ENCODE peak calls at places on chromosomes 11 and 22, in nine cellular contexts. P is astrocyte of the spinal cord; G is suprapubic skin; T is endothelial cell; C is CD8-positive, alpha-beta T cell; E is bronchial epithelial cell; K is K562; O is MM.1S; X is spleen. N is an unnamed sample.

GRCh38 chr11:119380816-119381185 is 689 bp downstream of the USP2 start:
- DNase-seq in T (no peak), E (no peak), K (peak; percentile 57), X (no peak), G (no peak), P (no peak), C (no peak), O (no peak), N (no peak)

GRCh38 chr11:37712246-37712645 is 1114.2 kb upstream of the RAG2 start:
- DNase-seq in P (peak; percentile 25), C (no peak), X (no peak), K (no peak), E (peak; percentile 5), T (no peak), G (no peak), O (peak; percentile 24), N (no peak)

GRCh38 chr22:23178512-23179254 is 1.6 kb upstream of the BCR start:
- DNase-seq in T (peak; percentile 81), G (no peak), K (peak; percentile 98), E (peak; percentile 38), C (peak; percentile 56), O (peak; percentile 67), X (peak; percentile 91), P (peak; percentile 48), N (no peak)

GRCh38 chr11:65657426-65657825 is 5.3 kb downstream of the RELA start:
- DNase-seq in C (no peak), X (peak; percentile 71), O (no peak), P (no peak), G (no peak), T (no peak), E (no peak), K (no peak), N (no peak)

GRCh38 chr11:92776676-92777075 is 192.8 kb upstream of the MTNR1B start:
- DNase-seq in P (peak; percentile 24), O (no peak), T (no peak), E (no peak), G (no peak), X (no peak), C (no peak), K (no peak), N (no peak)

GRCh38 chr22:37394341-37394740 is 32.9 kb downstream of the ELFN2 start:
- DNase-seq in E (no peak), T (no peak), K (peak; percentile 3), P (no peak), G (no peak), O (no peak), C (no peak), X (no peak), N (no peak)

GRCh38 chr11:66641834-66642233 is 3.3 kb downstream of the RBM4 start:
- DNase-seq in T (no peak), P (no peak), C (no peak), O (no peak), K (no peak), G (no peak), E (no peak), X (no peak), N (no peak)

GRCh38 chr11:26730711-26731460 is 9.0 kb upstream of the SLC5A12 start:
- DNase-seq in O (no peak), T (no peak), K (no peak), G (no peak), X (no peak), P (peak; percentile 10), E (peak; percentile 11), C (no peak), N (no peak)

GRCh38 chr22:28247667-28248363 is 328.8 kb upstream of the PITPNB start:
- DNase-seq in K (peak; percentile 52), P (no peak), C (no peak), O (no peak), T (no peak), G (no peak), E (no peak), X (no peak), N (no peak)

GRCh38 chr22:22787805-22788459 is 99.7 kb upstream of the IGLL5 start:
- DNase-seq in T (peak; percentile 78), K (peak; percentile 98), P (peak; percentile 11), E (peak; percentile 29), O (peak; percentile 54), X (peak; percentile 86), G (no peak), C (peak; percentile 68), N (no peak)

GRCh38 chr22:19761500-19762314 is 1.1 kb downstream of the TBX1 start:
- DNase-seq in P (no peak), E (peak; percentile 31), X (no peak), T (no peak), O (no peak), G (no peak), K (peak; percentile 70), C (peak; percentile 14), N (no peak)

GRCh38 chr11:69862797-69863543 is 43.8 kb upstream of the FGF3 start:
- DNase-seq in O (no peak), P (no peak), X (no peak), C (no peak), G (peak; percentile 54), T (no peak), E (no peak), K (no peak), N (no peak)

GRCh38 chr22:36737776-36738175 is 34.2 kb upstream of the CACNG2 start:
- DNase-seq in C (no peak), O (no peak), E (peak; percentile 6), P (no peak), K (no peak), G (peak; percentile 77), T (no peak), X (peak; percentile 77), N (no peak)

GRCh38 chr22:32634424-32634981 is 159.9 kb downstream of the FBXO7 start:
- DNase-seq in G (no peak), X (no peak), P (no peak), T (no peak), O (no peak), C (no peak), K (no peak), E (no peak), N (no peak)

GRCh38 chr11:126391970-126392637 is 36.6 kb downstream of the ST3GAL4 start:
- DNase-seq in X (peak; percentile 78), P (no peak), O (no peak), T (no peak), K (peak; percentile 50), E (peak; percentile 91), C (no peak), G (no peak), N (no peak)

GRCh38 chr22:37546436-37547248 is 13.6 kb upstream of the CDC42EP1 start:
- DNase-seq in C (no peak), K (no peak), E (no peak), P (peak; percentile 87), O (no peak), X (no peak), T (no peak), G (no peak), N (no peak)

GRCh38 chr11:67179892-67180490 is 60.9 kb downstream of the KDM2A start:
- DNase-seq in X (no peak), C (no peak), G (no peak), O (no peak), K (no peak), T (no peak), P (peak; percentile 42), E (no peak), N (no peak)

GRCh38 chr22:30308518-30309230 is 18.1 kb downstream of the TBC1D10A start:
- DNase-seq in X (no peak), G (no peak), K (peak; percentile 20), O (peak; percentile 54), E (peak; percentile 62), T (no peak), C (no peak), P (no peak), N (no peak)
- TF ChIP-seq CTCF in X (no peak), G (no peak), K (no peak), O (no peak), E (no peak), T (no peak), C (no peak), P (no peak), N (no peak)

GRCh38 chr22:17638432-17639237 is at the start of gene BCL2L13:
- DNase-seq in P (peak; percentile 89), G (peak; percentile 96), E (peak; percentile 76), X (peak; percentile 98), C (peak; percentile 89), O (peak; percentile 94), T (peak; percentile 88), K (peak; percentile 98), N (peak; percentile 96)
- TF ChIP-seq CTCF in P (no peak), G (no peak), E (peak; percentile 10), X (peak; percentile 25), C (no peak), O (peak; percentile 4), T (no peak), K (no peak), N (no peak)

GRCh38 chr11:117946842-117947526 is 17.8 kb upstream of the TMPRSS13 start:
- DNase-seq in P (peak; percentile 86), G (peak; percentile 94), C (peak; percentile 74), K (peak; percentile 89), O (peak; percentile 67), T (peak; percentile 95), X (peak; percentile 95), E (peak; percentile 96), N (no peak)
- TF ChIP-seq CTCF in P (peak; percentile 97), G (peak; percentile 96), C (peak; percentile 89), K (peak; percentile 97), O (peak; percentile 97), T (peak; percentile 91), X (peak; percentile 98), E (peak; percentile 94), N (peak; percentile 96)

GRCh38 chr11:35486446-35486845 is 39.0 kb downstream of the PAMR1 start:
- DNase-seq in T (no peak), X (no peak), E (no peak), P (no peak), G (no peak), O (no peak), K (no peak), C (no peak), N (no peak)

GRCh38 chr11:35485656-35486318 is 39.6 kb downstream of the PAMR1 start:
- DNase-seq in C (peak; percentile 54), T (peak; percentile 90), X (peak; percentile 85), E (peak; percentile 64), O (peak; percentile 66), K (peak; percentile 79), P (peak; percentile 80), G (peak; percentile 86), N (no peak)

GRCh38 chr11:35488117-35488516 is 37.3 kb downstream of the PAMR1 start:
- DNase-seq in X (no peak), E (no peak), P (no peak), G (no peak), O (no peak), C (no peak), T (no peak), K (no peak), N (no peak)

GRCh38 chr11:35486934-35487333 is 38.5 kb downstream of the PAMR1 start:
- DNase-seq in O (no peak), K (no peak), G (no peak), T (no peak), C (no peak), X (no peak), P (no peak), E (no peak), N (no peak)

DNA sequence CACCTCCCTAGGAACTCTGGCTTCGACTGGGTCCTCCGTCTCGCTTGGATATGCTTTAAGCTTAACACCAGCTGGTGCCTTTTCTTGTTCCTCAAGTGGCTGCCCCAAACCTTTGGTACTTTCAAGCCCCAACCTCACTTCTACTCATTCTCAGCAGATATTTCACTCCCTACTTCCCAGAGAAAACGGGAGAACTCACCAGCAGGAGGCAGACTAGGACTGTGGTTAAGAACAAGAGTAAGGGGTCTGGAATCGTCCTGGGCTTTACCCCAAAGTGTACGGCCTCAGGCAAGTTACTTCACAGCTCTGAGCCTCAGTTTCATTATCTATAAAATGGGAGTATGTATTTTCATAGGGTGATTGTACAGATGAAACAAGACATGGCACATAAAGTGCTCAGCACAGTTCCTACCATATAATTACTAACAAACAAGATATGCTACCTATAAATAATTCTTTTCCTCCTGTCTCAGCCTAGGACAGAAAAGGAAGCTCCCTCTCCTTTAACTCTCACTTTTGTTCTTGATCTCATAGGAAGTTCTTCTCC is 37.8 kb downstream of the PAMR1 start:
- DNase-seq in T (peak; percentile 68), P (peak; percentile 69), G (no peak), E (peak; percentile 39), C (no peak), X (no peak), O (no peak), K (peak; percentile 27), N (no peak)
- TF ChIP-seq CTCF in T (peak; percentile 42), P (peak; percentile 69), G (no peak), E (peak; percentile 56), C (no peak), X (no peak), O (peak; percentile 44), K (peak; percentile 53), N (peak; percentile 86)